ENCODE peak calls at places on chromosome 20, in four cellular contexts. One of them, this sample, is unnamed. For H3K4me1, the result is how much of the 10 kb centered on the place peaks cover.

GRCh38 chr20:29689411-29690225 is 1567.8 kb upstream of the DEFB115 start:
- DNase-seq in fibroblast of lung: no peak
- DNase-seq in DND-41: peak
- DNase-seq in K562: peak
- DNase-seq in this sample: no peak

GRCh38 chr20:17693534-17694001 is 6.2 kb upstream of the BANF2 start:
- DNase-seq in fibroblast of lung: peak
- DNase-seq in DND-41: no peak
- DNase-seq in K562: no peak
- DNase-seq in this sample: no peak

GRCh38 chr20:20292472-20292871 is 75.4 kb upstream of the INSM1 start:
- DNase-seq in fibroblast of lung: no peak
- DNase-seq in DND-41: no peak
- DNase-seq in K562: no peak
- DNase-seq in this sample: no peak

GRCh38 chr20:52586697-52587096 is 385.5 kb upstream of the TSHZ2 start:
- DNase-seq in fibroblast of lung: no peak
- DNase-seq in DND-41: no peak
- DNase-seq in K562: no peak
- DNase-seq in this sample: no peak

GRCh38 chr20:15674253-15675145 is 898.7 kb downstream of the KIF16B start:
- DNase-seq in fibroblast of lung: no peak
- DNase-seq in DND-41: no peak
- DNase-seq in K562: no peak
- DNase-seq in this sample: no peak

GRCh38 chr20:5187122-5187521 is 60.3 kb downstream of the CDS2 start:
- DNase-seq in fibroblast of lung: no peak
- DNase-seq in DND-41: no peak
- DNase-seq in K562: no peak
- DNase-seq in this sample: no peak

GRCh38 chr20:14093652-14094051 is 98.3 kb downstream of the MACROD2 start:
- DNase-seq in fibroblast of lung: no peak
- DNase-seq in DND-41: no peak
- DNase-seq in K562: no peak
- DNase-seq in this sample: no peak

GRCh38 chr20:51360451-51361230 is 181.9 kb downstream of the NFATC2 start:
- DNase-seq in fibroblast of lung: peak
- DNase-seq in DND-41: no peak
- DNase-seq in K562: no peak
- DNase-seq in this sample: no peak

GRCh38 chr20:47925603-47926002 is 140.3 kb upstream of the SULF2 start:
- DNase-seq in fibroblast of lung: no peak
- DNase-seq in DND-41: no peak
- DNase-seq in K562: no peak
- DNase-seq in this sample: no peak

DNA sequence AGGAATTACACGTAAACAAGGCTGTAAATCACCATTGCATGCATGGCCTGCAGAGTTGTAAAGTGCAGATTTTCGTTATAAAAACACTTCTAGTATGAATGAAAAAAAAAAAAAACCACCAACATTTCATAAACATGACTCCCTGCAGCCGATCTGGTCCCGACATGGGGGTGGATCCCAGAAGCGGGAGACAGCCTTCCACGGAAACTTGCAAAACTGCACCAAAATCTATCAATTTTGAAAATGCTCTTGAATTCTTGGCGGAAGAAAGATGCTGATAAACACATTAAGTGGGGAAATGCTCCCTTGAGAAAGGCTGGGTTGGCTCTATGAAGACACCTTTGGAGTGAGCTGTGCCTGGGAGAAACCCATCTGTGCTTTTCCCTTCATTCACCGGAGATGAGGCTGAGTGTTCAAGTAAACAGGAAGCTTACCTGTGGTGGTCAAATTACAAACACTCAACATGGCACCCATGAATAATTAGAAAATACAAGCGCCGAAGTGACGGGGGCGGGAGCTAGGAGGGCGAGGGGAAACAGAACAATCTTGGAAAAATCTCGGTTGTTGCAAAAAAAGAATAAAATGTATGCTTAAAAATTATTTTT is 847 bp upstream of the ANKRD60 start:
- DNase-seq in fibroblast of lung: peak
- DNase-seq in DND-41: no peak
- DNase-seq in K562: no peak
- DNase-seq in this sample: no peak
- TF ChIP-seq EZH2 in fibroblast of lung: no peak
- TF ChIP-seq EZH2 in DND-41: no peak
- TF ChIP-seq EZH2 in K562: no peak
- TF ChIP-seq EZH2 in this sample: no peak

GRCh38 chr20:10618611-10619245 is 55.1 kb downstream of the JAG1 start:
- DNase-seq in fibroblast of lung: no peak
- DNase-seq in DND-41: no peak
- DNase-seq in K562: no peak
- DNase-seq in this sample: no peak
- H3K4me1 ChIP-seq in fibroblast of lung: under half
- H3K4me1 ChIP-seq in DND-41: under half
- H3K4me1 ChIP-seq in K562: under half
- H3K4me1 ChIP-seq in this sample: under half

DNA sequence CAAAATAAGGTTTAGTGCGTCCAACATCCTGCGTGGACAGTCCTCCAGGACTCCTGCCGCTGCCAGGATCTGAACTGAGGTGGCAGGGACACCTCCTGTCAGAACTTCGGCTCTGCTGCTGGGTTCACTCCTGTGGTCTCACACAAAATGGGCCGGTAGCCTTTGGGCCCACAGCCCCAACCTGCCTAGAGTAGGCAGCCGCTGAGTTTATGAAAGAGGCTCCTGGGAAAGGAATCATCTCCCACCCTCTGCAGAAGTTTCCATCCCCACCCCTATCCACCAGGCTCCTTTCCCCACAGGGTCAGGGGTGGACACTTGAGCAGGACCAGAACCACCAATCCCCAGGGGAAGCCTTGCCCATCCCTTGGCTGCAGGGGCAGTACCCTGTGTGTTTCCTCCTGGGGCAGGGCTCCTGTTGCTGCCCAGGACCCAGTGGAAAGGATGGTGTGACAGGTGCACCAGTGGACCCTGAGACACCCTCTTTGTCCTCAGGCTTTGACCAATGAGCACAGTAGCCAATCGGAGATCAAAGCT is 2.1 kb upstream of the ABHD16B start:
- DNase-seq in fibroblast of lung: no peak
- DNase-seq in DND-41: no peak
- DNase-seq in K562: no peak
- DNase-seq in this sample: no peak
- TF ChIP-seq CTCF in fibroblast of lung: no peak
- TF ChIP-seq CTCF in DND-41: no peak
- TF ChIP-seq CTCF in K562: no peak
- TF ChIP-seq CTCF in this sample: no peak

DNA sequence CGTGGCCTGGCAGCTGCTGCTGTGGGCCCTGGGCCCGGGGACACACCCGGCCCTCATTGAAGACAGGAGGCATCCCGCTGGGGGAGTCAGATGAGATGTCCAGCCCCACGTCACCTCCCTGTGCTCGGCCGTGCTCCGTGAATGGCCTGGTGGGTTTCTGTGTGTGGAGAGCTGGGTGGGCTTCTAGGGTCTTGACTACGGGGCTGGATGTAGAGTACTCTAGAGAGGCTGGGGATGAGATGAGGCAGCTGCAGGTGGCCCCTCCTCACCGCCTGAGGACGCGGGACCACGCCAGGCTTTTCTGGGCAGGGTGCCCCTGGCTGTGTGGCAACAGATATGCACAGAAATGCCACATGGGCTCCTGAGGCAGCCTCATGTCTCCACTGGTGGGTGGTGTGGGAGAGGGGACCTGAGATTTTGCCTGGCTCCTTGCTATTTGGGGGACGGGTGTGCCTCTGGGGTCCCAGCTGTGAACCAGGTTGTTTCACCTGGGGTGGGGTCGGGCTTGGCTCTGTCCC is 8.4 kb upstream of the BHLHE23 start:
- DNase-seq in fibroblast of lung: no peak
- DNase-seq in DND-41: no peak
- DNase-seq in K562: no peak
- DNase-seq in this sample: no peak
- TF ChIP-seq EZH2 in fibroblast of lung: peak
- TF ChIP-seq EZH2 in DND-41: no peak
- TF ChIP-seq EZH2 in K562: no peak
- TF ChIP-seq EZH2 in this sample: no peak